ENCODE peak calls at places on chromosomes 1 and 21, in nine cellular contexts. A is psoas muscle; M is ovary; U is naive thymus-derived CD4-positive, alpha-beta T cell; R is lung; V is thoracic aorta; K is spleen; N is CD8-positive, alpha-beta memory T cell; Q is OCI-LY7. L is an unnamed sample.

GRCh38 chr21:46421191-46421750 is 37.4 kb upstream of the DIP2A start:
- DNase-seq in A (peak; percentile 10), M (no peak), U (no peak), R (no peak), V (no peak), K (no peak), N (no peak), Q (no peak), L (no peak)

GRCh38 chr1:17684810-17685209 is 70.3 kb upstream of the ACTL8 start:
- DNase-seq in A (no peak), M (no peak), U (no peak), R (no peak), V (no peak), K (no peak), N (no peak), Q (no peak), L (no peak)

GRCh38 chr1:11738783-11739182 is 2.8 kb downstream of the AGTRAP start:
- DNase-seq in A (no peak), M (no peak), U (no peak), R (no peak), V (no peak), K (peak; percentile 73), N (no peak), Q (no peak), L (no peak)

GRCh38 chr1:29762635-29763034 is 526.3 kb downstream of the PTPRU start:
- DNase-seq in A (no peak), M (no peak), U (no peak), R (no peak), V (no peak), K (no peak), N (no peak), Q (no peak), L (no peak)

GRCh38 chr1:53327183-53327941 is 508 bp downstream of the LRP8 start:
- DNase-seq in A (no peak), M (peak; percentile 54), U (peak; percentile 60), R (no peak), V (no peak), K (peak; percentile 90), N (peak; percentile 49), Q (peak; percentile 78), L (peak; percentile 72)

GRCh38 chr1:18731591-18732235 is 101.1 kb downstream of the PAX7 start:
- DNase-seq in A (no peak), M (no peak), U (no peak), R (no peak), V (no peak), K (peak; percentile 45), N (no peak), Q (no peak), L (no peak)

GRCh38 chr21:46452719-46453118 is 6.0 kb upstream of the DIP2A start:
- DNase-seq in A (no peak), M (no peak), U (no peak), R (no peak), V (no peak), K (no peak), N (no peak), Q (no peak), L (peak; percentile 18)

GRCh38 chr1:9615316-9616063 is 26.8 kb downstream of the TMEM201 start:
- DNase-seq in A (no peak), M (no peak), U (peak; percentile 50), R (peak; percentile 48), V (no peak), K (peak; percentile 89), N (peak; percentile 52), Q (peak; percentile 70), L (peak; percentile 80)

GRCh38 chr1:53574621-53575020 is 115.4 kb downstream of the DMRTB1 start:
- DNase-seq in A (no peak), M (no peak), U (no peak), R (no peak), V (no peak), K (peak; percentile 41), N (no peak), Q (no peak), L (peak; percentile 46)

GRCh38 chr1:152878042-152878441 is at the start of gene SMCP:
- DNase-seq in A (no peak), M (no peak), U (no peak), R (no peak), V (no peak), K (no peak), N (no peak), Q (no peak), L (no peak)

GRCh38 chr1:191788551-191788950 is 369.7 kb upstream of the RGS18 start:
- DNase-seq in A (no peak), M (no peak), U (no peak), R (no peak), V (no peak), K (no peak), N (no peak), Q (no peak), L (no peak)

GRCh38 chr21:15195768-15196167 is 131.0 kb upstream of the NRIP1 start:
- DNase-seq in A (no peak), M (no peak), U (no peak), R (no peak), V (no peak), K (no peak), N (no peak), Q (no peak), L (no peak)

GRCh38 chr21:15199414-15199813 is 134.6 kb upstream of the NRIP1 start:
- DNase-seq in A (no peak), M (no peak), U (no peak), R (no peak), V (no peak), K (no peak), N (no peak), Q (no peak), L (no peak)

GRCh38 chr21:15195104-15195503 is 130.3 kb upstream of the NRIP1 start:
- DNase-seq in A (no peak), M (no peak), U (no peak), R (no peak), V (no peak), K (no peak), N (no peak), Q (no peak), L (no peak)

GRCh38 chr21:15199940-15200339 is 135.1 kb upstream of the NRIP1 start:
- DNase-seq in A (no peak), M (no peak), U (no peak), R (no peak), V (no peak), K (no peak), N (no peak), Q (no peak), L (no peak)

DNA sequence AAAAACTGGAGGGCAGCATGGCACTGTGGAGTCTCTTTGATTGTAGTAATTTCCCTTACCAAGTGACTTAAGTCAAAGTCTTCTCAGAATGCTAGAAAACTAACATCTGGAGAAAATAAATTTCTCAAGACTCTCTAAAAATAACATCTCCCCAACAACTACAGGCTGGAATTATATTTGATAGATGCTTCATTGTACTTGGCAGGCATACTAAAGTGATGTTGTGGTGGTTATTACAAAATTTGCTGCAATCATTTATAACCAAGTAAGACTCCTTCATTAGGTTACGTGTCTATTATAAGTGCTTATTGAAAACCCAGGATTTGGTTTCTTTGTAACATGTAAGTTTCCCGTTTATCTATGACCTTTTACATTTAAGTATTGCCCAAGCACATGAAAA is 132.9 kb upstream of the NRIP1 start:
- DNase-seq in A (no peak), M (no peak), U (no peak), R (no peak), V (no peak), K (no peak), N (no peak), Q (no peak), L (no peak)
- H3K4me1 ChIP-seq in A (no peaks in the 10 kb centered on the region), M (no peaks in the 10 kb centered on the region), U (no peaks in the 10 kb centered on the region), R (peaks cover 2% of the 10 kb centered on the region), V (no peaks in the 10 kb centered on the region), K (no peaks in the 10 kb centered on the region), N (no peaks in the 10 kb centered on the region), Q (no peaks in the 10 kb centered on the region), L (no peaks in the 10 kb centered on the region)

GRCh38 chr1:240385551-240385950 is 226.4 kb downstream of the GREM2 start:
- DNase-seq in A (no peak), M (no peak), U (no peak), R (no peak), V (no peak), K (no peak), N (no peak), Q (no peak), L (no peak)
- H3K27ac ChIP-seq in A (no peak overlapping the region), M (no peak overlapping the region), U (no peak overlapping the region), R (no peak overlapping the region), V (no peak overlapping the region), K (no peak overlapping the region), N (no peak overlapping the region), Q (no peak overlapping the region), L (no peak overlapping the region)

DNA sequence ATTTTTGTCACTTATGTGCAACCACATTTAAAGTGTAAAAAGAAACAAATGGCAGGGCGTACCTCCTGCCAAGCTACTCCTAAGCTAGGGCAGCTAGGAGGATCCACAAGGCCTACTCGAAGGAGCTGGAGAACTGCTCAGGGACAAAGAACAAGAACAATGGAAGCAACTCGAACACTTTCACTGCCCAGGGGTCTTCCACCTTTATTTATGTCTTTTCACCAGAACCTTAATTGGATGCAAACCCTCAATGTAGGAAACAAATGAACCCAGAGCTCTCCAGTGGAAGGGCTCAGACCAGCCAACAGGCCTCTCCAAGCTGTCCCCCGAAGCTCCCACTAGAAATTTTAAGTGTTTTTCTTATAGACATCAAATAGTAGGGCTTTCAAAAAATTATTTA is 39.9 kb downstream of the C1orf198 start:
- DNase-seq in A (no peak), M (no peak), U (no peak), R (no peak), V (no peak), K (no peak), N (no peak), Q (no peak), L (no peak)
- H3K4me1 ChIP-seq in A (peaks cover 43% of the 10 kb centered on the region), M (peaks cover 22% of the 10 kb centered on the region), U (no peaks in the 10 kb centered on the region), R (peaks cover 13% of the 10 kb centered on the region), V (peaks cover 47% of the 10 kb centered on the region), K (no peaks in the 10 kb centered on the region), N (no peaks in the 10 kb centered on the region), Q (no peaks in the 10 kb centered on the region), L (peaks cover 60% of the 10 kb centered on the region)

DNA sequence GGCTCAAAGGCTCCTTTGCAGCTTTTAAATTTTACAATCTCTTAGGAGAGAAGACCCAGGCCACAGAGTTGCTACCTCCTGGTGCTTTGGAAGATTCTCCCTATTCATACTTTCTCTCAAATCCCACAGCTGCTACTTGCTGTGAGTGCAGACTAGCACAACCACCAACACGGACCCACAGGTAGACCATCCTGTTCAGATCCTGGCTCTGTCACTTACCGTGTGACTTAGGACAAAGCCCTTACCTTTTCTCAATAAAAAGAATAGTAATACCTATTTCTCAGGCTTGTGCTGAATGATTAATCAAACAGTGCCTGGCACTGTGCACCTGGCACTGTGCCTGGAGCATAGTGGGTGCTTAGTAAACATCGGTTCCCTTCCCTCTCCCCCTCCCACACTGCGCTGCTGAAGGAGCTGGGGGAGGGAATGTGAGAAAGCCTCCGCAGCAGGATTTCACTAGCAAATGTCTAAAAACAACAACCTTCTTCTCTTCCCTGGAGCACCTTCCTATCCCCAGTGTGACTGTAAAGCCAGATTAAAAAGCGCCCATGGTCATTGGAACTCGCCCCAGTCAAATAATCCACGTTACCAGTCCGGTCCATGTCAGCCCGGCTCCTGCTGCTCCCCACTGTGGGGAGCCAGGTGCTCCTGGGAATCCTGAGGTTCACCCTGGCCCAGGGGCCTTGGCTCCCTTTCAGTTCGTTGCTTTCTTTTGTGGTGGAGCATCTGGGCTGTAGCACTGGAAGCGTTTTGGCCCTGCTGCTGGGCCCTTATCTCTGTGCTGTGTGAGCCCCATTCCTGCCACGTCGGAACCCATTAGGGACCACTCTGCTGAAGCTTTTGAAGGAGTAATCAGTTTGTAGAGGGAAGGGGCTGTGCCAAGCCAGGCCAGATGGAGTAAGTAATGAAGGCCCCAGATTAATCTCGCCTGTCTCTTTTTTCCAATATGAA is 81.9 kb downstream of the PGM1 start:
- DNase-seq in A (no peak), M (peak; percentile 50), U (no peak), R (no peak), V (no peak), K (no peak), N (no peak), Q (no peak), L (no peak)
- H3K27ac ChIP-seq in A (no peak overlapping the region), M (peak overlapping the region; percentile 23), U (no peak overlapping the region), R (no peak overlapping the region), V (peak overlapping the region; percentile 54), K (no peak overlapping the region), N (no peak overlapping the region), Q (no peak overlapping the region), L (peak overlapping the region; percentile 22)